ENCODE peak calls at places on chromosome 22, in five cellular contexts. B, C, V, E and W are unnamed samples.
A peak's percentile ranks its signal among the peaks of the same experiment; 100 is the strongest.

GRCh38 chr22:23831261-23831660 is 7.5 kb downstream of the DERL3 start:
- DNase-seq in B (no peak), C (no peak), V (no peak), E (no peak), W (no peak)

GRCh38 chr22:28345304-28345703 is 334.3 kb downstream of the TTC28 start:
- DNase-seq in B (no peak), C (peak; percentile 14), V (no peak), E (peak; percentile 7), W (no peak)

GRCh38 chr22:27409299-27409698 is 392.3 kb downstream of the MN1 start:
- DNase-seq in B (no peak), C (no peak), V (no peak), E (no peak), W (no peak)

GRCh38 chr22:48485144-48486135 is 1342.2 kb downstream of the BRD1 start:
- DNase-seq in B (no peak), C (no peak), V (peak; percentile 9), E (no peak), W (no peak)

GRCh38 chr22:29987143-29987542 is 93.1 kb upstream of the HORMAD2 start:
- DNase-seq in B (no peak), C (no peak), V (no peak), E (no peak), W (no peak)

GRCh38 chr22:46054091-46054877 is 77.3 kb upstream of the WNT7B start:
- DNase-seq in B (no peak), C (peak; percentile 78), V (peak; percentile 21), E (peak; percentile 77), W (no peak)

GRCh38 chr22:39428597-39429071 is 28.2 kb upstream of the MGAT3 start:
- DNase-seq in B (no peak), C (no peak), V (peak; percentile 73), E (no peak), W (no peak)

GRCh38 chr22:48760481-48761238 is 1067.0 kb downstream of the BRD1 start:
- DNase-seq in B (no peak), C (no peak), V (peak; percentile 7), E (no peak), W (no peak)

GRCh38 chr22:20086763-20087162 is 6.7 kb downstream of the DGCR8 start:
- DNase-seq in B (no peak), C (no peak), V (no peak), E (no peak), W (no peak)

GRCh38 chr22:35319244-35319985 is 19.7 kb downstream of the TOM1 start:
- DNase-seq in B (no peak), C (no peak), V (peak; percentile 23), E (no peak), W (no peak)

GRCh38 chr22:22759889-22760546 is 115.6 kb downstream of the GGTLC2 start:
- DNase-seq in B (no peak), C (no peak), V (no peak), E (no peak), W (no peak)

GRCh38 chr22:33785283-33785991 is 134.8 kb downstream of the LARGE1 start:
- DNase-seq in B (no peak), C (peak; percentile 85), V (no peak), E (peak; percentile 3), W (no peak)

GRCh38 chr22:36397081-36397766 is 9.5 kb upstream of the MYH9 start:
- DNase-seq in B (no peak), C (peak; percentile 87), V (peak; percentile 75), E (no peak), W (no peak)

GRCh38 chr22:33737662-33738061 is 182.6 kb downstream of the LARGE1 start:
- DNase-seq in B (no peak), C (no peak), V (no peak), E (no peak), W (no peak)

GRCh38 chr22:35452810-35453743 is 53.1 kb downstream of the MCM5 start:
- DNase-seq in B (no peak), C (no peak), V (no peak), E (no peak), W (no peak)

GRCh38 chr22:35995345-35995744 is 33.3 kb downstream of the RBFOX2 start:
- DNase-seq in B (no peak), C (no peak), V (no peak), E (no peak), W (no peak)

GRCh38 chr22:47605441-47605840 is 843.0 kb downstream of the TBC1D22A start:
- DNase-seq in B (no peak), C (no peak), V (no peak), E (no peak), W (no peak)

GRCh38 chr22:37021710-37022482 is 2.4 kb downstream of the MPST start:
- DNase-seq in B (peak; percentile 35), C (peak; percentile 48), V (no peak), E (peak; percentile 36), W (no peak)

GRCh38 chr22:24133187-24133965 is 47.9 kb upstream of the SUSD2 start:
- DNase-seq in B (no peak), C (peak; percentile 15), V (no peak), E (no peak), W (no peak)

GRCh38 chr22:37758698-37759097 is 49.0 kb upstream of the GCAT start:
- DNase-seq in B (no peak), C (no peak), V (no peak), E (no peak), W (no peak)

GRCh38 chr22:23915230-23915754 is 21.1 kb downstream of the MIF start:
- DNase-seq in B (no peak), C (no peak), V (no peak), E (no peak), W (no peak)

GRCh38 chr22:48185071-48185470 is 1422.6 kb downstream of the TBC1D22A start:
- DNase-seq in B (no peak), C (no peak), V (no peak), E (no peak), W (no peak)

GRCh38 chr22:43429426-43429825 is 17.6 kb downstream of the MPPED1 start:
- DNase-seq in B (no peak), C (no peak), V (no peak), E (no peak), W (no peak)

GRCh38 chr22:17565986-17566687 is 2.8 kb downstream of the SLC25A18 start:
- DNase-seq in B (no peak), C (no peak), V (no peak), E (no peak), W (no peak)